ENCODE peak calls at places on chromosomes 11 and 22, in eight cellular contexts. H is vagina, L is GM12891, X is prostate gland, M is SK-N-SH, Y is sigmoid colon, E is HepG2, V is upper lobe of left lung. O is an unnamed sample.

GRCh38 chr11:120068114-120068573 is 69.8 kb downstream of the TRIM29 start:
- DNase-seq in H (no peak), L (no peak), X (no peak), M (peak), Y (no peak), E (no peak), V (no peak), O (no peak)

GRCh38 chr11:86696004-86696403 is 23.6 kb upstream of the ME3 start:
- DNase-seq in H (no peak), L (no peak), X (no peak), M (no peak), Y (no peak), E (peak), V (no peak), O (no peak)

GRCh38 chr11:57638005-57638760 is 11.5 kb downstream of the YPEL4 start:
- DNase-seq in H (no peak), L (no peak), X (peak), M (peak), Y (peak), E (peak), V (peak), O (peak)

GRCh38 chr11:38089728-38090127 is 1491.7 kb upstream of the RAG2 start:
- DNase-seq in H (no peak), L (no peak), X (no peak), M (no peak), Y (no peak), E (no peak), V (no peak), O (no peak)

GRCh38 chr22:20448630-20449029 is 11.0 kb upstream of the SCARF2 start:
- DNase-seq in H (no peak), L (no peak), X (no peak), M (no peak), Y (no peak), E (no peak), V (no peak), O (no peak)

GRCh38 chr11:119680899-119681370 is 48.1 kb downstream of the NECTIN1 start:
- DNase-seq in H (no peak), L (no peak), X (peak), M (no peak), Y (no peak), E (no peak), V (no peak), O (no peak)

GRCh38 chr22:42747701-42748513 is 27.2 kb upstream of the A4GALT start:
- DNase-seq in H (no peak), L (no peak), X (no peak), M (no peak), Y (no peak), E (peak), V (no peak), O (no peak)

GRCh38 chr11:7495997-7496545 is 10.8 kb downstream of the OLFML1 start:
- DNase-seq in H (no peak), L (peak), X (no peak), M (no peak), Y (no peak), E (no peak), V (no peak), O (peak)

GRCh38 chr11:35343033-35343598 is 76.2 kb downstream of the SLC1A2 start:
- DNase-seq in H (no peak), L (no peak), X (no peak), M (no peak), Y (no peak), E (no peak), V (no peak), O (no peak)

GRCh38 chr11:112176077-112176476 is 765 bp downstream of the BCO2 start:
- DNase-seq in H (no peak), L (no peak), X (no peak), M (peak), Y (no peak), E (no peak), V (no peak), O (no peak)

GRCh38 chr11:31340903-31341572 is 28.5 kb downstream of the DCDC1 start:
- DNase-seq in H (no peak), L (peak), X (no peak), M (peak), Y (no peak), E (peak), V (no peak), O (no peak)

GRCh38 chr11:61699737-61700160 is 19.6 kb downstream of the DAGLA start:
- DNase-seq in H (no peak), L (no peak), X (peak), M (no peak), Y (peak), E (no peak), V (peak), O (peak)

DNA sequence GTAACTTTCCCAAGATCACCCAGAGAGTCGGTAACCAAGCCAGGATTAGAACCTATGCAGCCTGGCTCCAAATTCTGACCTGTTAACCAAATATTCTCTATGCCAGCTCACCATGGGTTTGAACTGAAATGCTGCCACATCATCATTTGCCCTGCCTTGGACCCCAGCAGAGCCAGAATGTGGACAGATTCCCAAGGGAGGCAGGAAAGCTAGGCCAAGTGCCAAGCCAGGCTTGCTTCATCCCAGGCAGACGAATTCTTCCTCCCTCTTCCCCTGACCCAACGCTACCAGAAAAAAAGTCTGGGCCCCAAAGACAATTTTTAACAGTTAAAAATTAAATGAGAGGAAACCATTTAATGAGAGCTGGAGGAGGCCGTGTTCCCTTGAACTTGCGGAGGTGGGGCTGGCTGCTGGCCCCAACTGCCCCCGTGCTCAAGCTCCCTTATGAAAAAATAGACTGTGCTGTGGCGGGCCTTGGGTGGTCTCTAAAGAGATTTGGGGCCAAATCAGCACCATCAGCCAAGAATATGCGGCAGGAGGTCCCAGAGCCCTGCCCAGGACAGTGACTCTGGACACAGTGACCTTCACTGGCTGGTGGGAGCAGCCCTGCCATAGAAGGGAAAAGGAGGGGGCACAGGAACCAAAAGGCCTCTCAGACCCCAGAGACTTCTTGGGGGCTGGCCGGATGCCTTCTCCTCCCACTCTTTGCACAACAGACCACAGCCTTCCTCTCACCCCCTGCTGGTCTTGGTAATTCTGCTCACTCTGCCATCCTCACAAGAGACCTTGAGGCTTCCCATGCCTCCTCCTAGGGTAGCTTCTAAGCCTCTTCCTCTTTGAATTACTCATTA is 184.2 kb upstream of the SYT13 start:
- DNase-seq in H (no peak), L (no peak), X (no peak), M (no peak), Y (no peak), E (no peak), V (no peak), O (no peak)
- TF ChIP-seq POLR2AphosphoS5 in H (no peak), L (no peak), X (no peak), M (no peak), Y (no peak), E (no peak), V (no peak), O (no peak)

DNA sequence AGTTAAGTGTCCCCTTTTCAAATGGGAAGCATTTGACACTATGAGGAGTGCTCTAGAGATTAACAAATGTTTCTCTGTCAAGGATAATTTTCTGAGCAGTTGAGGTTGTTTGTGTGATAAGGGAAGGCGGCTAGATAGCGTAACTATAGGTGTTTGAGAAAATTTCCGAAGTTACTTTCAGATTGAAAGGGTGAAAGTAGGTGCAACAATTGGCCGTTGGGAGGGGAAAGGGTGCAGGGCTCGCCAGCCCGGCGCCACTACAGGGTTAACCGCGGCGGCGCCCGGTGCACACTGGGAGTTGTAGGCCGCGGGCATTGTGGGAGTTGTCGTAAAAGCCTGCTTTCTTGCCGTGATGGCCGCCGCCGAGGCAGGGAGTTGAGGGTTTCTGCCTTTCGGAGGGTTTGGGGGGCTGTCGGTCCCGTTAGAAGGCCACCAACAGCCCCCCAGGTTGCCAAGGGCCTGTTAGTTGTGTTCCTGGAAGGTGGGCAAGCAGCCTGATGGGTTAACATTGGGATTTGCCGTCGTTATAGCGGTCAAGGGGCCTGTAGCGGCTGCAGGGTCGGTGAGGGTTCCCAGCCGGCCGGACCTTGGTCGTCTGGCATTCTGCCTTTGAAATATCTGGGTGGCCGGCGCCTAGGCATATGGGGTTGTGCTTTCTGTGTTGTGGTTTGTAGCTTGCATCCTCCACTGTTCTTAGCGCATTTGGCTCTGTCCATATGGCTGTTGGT is 36.5 kb upstream of the HSD17B12 start:
- DNase-seq in H (no peak), L (peak), X (peak), M (peak), Y (peak), E (peak), V (peak), O (peak)
- TF ChIP-seq POLR2AphosphoS5 in H (peak), L (peak), X (peak), M (peak), Y (peak), E (peak), V (peak), O (peak)

DNA sequence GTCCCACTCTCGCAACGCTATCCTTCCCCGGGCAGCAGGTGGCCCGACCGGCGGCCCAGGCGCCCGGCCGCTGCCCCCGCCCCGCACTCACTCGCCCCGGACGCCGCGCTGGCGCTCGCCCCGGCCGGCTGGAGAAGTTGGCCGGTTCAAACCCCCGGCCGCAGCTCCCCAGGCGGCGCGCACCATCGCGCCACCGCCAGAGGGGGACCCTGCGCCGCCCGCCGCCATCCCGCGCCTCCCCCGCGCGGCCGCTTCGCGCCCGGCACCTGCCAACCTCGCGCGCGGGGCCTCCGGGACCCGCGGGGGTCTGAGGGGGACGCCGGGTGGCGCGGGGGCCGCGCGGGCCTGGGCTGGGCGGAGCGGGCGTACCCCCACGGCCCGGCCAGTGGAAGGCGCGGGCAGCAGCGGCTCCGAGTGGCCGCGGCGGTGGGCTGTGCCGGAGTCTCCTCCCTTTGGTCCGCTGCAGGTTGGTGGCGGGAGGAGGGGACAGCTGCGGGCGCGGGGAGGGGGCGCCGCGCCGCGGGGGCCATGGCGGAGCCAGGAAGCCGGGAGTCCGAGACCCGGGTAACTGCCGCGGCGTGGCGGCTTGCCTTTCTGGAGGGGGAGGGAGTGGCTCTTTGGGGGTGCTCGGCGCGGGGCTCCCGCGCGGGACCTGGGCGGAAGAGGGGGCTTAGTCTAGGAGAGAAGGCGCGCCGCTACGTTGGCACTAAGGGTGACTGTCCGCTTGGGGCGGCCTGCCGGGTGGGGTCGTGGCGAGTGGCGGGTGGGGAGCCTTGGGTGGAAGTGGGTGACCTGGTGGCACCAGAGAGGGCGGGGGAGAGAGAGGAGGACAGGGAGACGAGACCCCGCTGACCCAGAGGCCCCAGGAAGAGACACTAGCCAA is at the start of the genes MPST and TST:
- DNase-seq in H (no peak), L (peak), X (peak), M (peak), Y (peak), E (peak), V (peak), O (peak)
- TF ChIP-seq POLR2AphosphoS5 in H (no peak), L (no peak), X (peak), M (peak), Y (peak), E (peak), V (peak), O (peak)

DNA sequence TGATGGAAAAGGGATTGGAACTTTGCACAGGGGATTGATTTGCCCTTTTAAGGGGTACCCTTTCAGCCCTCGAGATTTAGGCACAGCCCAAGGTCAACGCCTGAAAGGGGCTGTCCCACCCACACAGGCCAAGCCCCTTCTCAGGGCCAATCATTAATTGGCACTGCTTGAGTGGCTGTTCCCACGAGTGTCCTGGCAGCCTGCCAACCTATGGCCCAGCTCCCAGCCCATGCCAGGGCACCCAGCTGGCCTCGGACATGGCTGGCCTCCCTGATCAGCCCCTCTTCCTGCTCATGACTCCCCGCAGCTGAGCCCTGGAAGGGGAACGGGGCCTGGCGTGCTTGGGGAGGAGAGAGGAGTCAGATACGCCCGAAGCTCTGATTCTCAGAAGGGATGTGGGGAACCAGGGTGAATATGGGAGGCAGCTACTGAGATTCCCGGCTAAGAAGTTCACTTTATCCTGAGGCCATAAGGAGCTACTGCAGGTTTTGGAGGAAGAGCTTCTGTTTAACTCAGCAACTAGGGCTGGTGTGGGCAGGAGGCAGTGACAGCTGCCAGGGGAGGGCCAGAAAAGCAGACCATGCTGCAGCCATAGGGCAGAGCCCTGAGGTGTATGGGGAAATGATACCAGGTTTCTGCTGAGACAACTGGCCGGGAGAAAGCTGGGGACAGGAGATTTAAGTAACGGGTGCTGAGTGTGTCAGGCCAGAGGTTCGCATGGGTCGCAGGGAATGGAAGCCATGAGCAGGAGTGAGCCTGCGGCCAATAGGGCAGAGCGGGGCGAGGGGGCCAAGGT is 30.0 kb downstream of the WNT7B start:
- DNase-seq in H (no peak), L (no peak), X (no peak), M (peak), Y (no peak), E (no peak), V (peak), O (no peak)
- TF ChIP-seq POLR2AphosphoS5 in H (no peak), L (no peak), X (no peak), M (no peak), Y (no peak), E (no peak), V (no peak), O (no peak)

O was measured in transverse colon.